ENCODE peak calls at places on chromosomes 6 and 20, in nine cellular contexts. S, X, K, W, Z, M, B, U and G are unnamed samples.

GRCh38 chr20:13296070-13296469 is 75.0 kb downstream of the ISM1 start:
- DNase-seq in U (no peak), B (no peak), W (no peak), S (no peak), K (no peak), Z (no peak), X (no peak), M (no peak), G (no peak)

GRCh38 chr6:88848870-88849269 is 114.5 kb downstream of the RNGTT start:
- DNase-seq in M (no peak), K (no peak), B (no peak), Z (no peak), S (no peak), W (no peak), U (no peak), X (no peak), G (no peak)

GRCh38 chr20:5073154-5074049 is 46.4 kb downstream of the PCNA start:
- DNase-seq in K (peak), U (no peak), M (peak), X (no peak), S (peak), Z (peak), B (peak), W (no peak), G (peak)

GRCh38 chr20:4989570-4989969 is 11.7 kb downstream of the SLC23A2 start:
- DNase-seq in X (no peak), B (no peak), K (no peak), U (peak), M (no peak), S (no peak), Z (no peak), W (no peak), G (no peak)

GRCh38 chr6:15475261-15475660 is 187.6 kb downstream of the DTNBP1 start:
- DNase-seq in S (no peak), K (no peak), Z (no peak), M (no peak), U (no peak), B (no peak), X (no peak), W (no peak), G (no peak)

GRCh38 chr6:501891-502601 is 110.5 kb downstream of the IRF4 start:
- DNase-seq in S (no peak), K (no peak), X (no peak), M (no peak), B (no peak), W (no peak), Z (no peak), U (no peak), G (no peak)

GRCh38 chr6:166240889-166241288 is 67.3 kb downstream of the PRR18 start:
- DNase-seq in U (no peak), K (no peak), X (no peak), B (no peak), S (no peak), Z (peak), M (no peak), W (no peak), G (no peak)

GRCh38 chr20:34753706-34754461 is 49.7 kb downstream of the TP53INP2 start:
- DNase-seq in M (no peak), K (no peak), B (no peak), W (no peak), S (no peak), U (no peak), X (no peak), Z (peak), G (no peak)

GRCh38 chr20:49951160-49951559 is 15.0 kb downstream of the RNF114 start:
- DNase-seq in B (no peak), U (no peak), X (no peak), W (no peak), K (no peak), Z (no peak), M (no peak), S (no peak), G (no peak)

GRCh38 chr20:35395728-35396127 is 16.0 kb downstream of the UQCC1 start:
- DNase-seq in X (no peak), Z (no peak), B (no peak), M (no peak), W (no peak), K (no peak), S (no peak), U (no peak), G (no peak)

GRCh38 chr20:24581443-24582170 is 112.2 kb downstream of the SYNDIG1 start:
- DNase-seq in Z (no peak), U (no peak), W (no peak), B (no peak), S (no peak), M (no peak), X (no peak), K (no peak), G (no peak)

GRCh38 chr6:81683928-81684327 is 68.6 kb downstream of the TENT5A start:
- DNase-seq in S (no peak), B (no peak), M (no peak), U (no peak), W (no peak), Z (no peak), K (no peak), X (no peak), G (no peak)

GRCh38 chr6:33297956-33298772 is 578 bp downstream of the RGL2 start:
- DNase-seq in W (no peak), U (no peak), B (peak), Z (peak), M (peak), K (peak), S (peak), X (no peak), G (peak)

GRCh38 chr20:16569218-16570153 is 3.8 kb downstream of the KIF16B start:
- DNase-seq in X (no peak), W (no peak), B (no peak), M (no peak), Z (no peak), U (no peak), S (no peak), K (no peak), G (no peak)

GRCh38 chr6:12545837-12546658 is 170.5 kb upstream of the PHACTR1 start:
- DNase-seq in K (no peak), X (peak), M (peak), W (no peak), S (no peak), B (no peak), U (no peak), Z (no peak), G (no peak)

GRCh38 chr20:14882157-14882556 is 544.7 kb upstream of the FLRT3 start:
- DNase-seq in W (no peak), Z (no peak), M (no peak), B (no peak), S (no peak), K (no peak), U (no peak), X (no peak), G (no peak)

GRCh38 chr20:62623488-62624324 is 18.6 kb upstream of the SLCO4A1 start:
- DNase-seq in M (peak), S (peak), Z (peak), U (peak), K (peak), W (no peak), B (peak), X (peak), G (peak)

GRCh38 chr20:17543531-17543961 is 12.4 kb upstream of the BFSP1 start:
- DNase-seq in W (no peak), B (no peak), M (no peak), S (no peak), K (no peak), X (no peak), Z (no peak), U (no peak), G (no peak)

GRCh38 chr6:85672050-85672449 is 29.4 kb upstream of the SYNCRIP start:
- DNase-seq in X (no peak), S (no peak), M (no peak), K (no peak), U (no peak), W (no peak), Z (peak), B (no peak), G (no peak)

GRCh38 chr6:2081155-2082138 is 164.0 kb downstream of the GMDS start:
- DNase-seq in X (no peak), M (no peak), Z (no peak), U (peak), S (no peak), B (no peak), K (no peak), W (no peak), G (no peak)

GRCh38 chr20:651713-652610 is 1.0 kb downstream of the SRXN1 start:
- DNase-seq in U (no peak), K (no peak), B (no peak), S (no peak), X (no peak), M (no peak), Z (no peak), W (no peak), G (no peak)

GRCh38 chr6:139433647-139434419 is 59.4 kb upstream of the CITED2 start:
- DNase-seq in K (no peak), W (no peak), Z (no peak), U (no peak), X (no peak), S (no peak), M (no peak), B (peak), G (no peak)

GRCh38 chr6:117266267-117266797 is 974 bp downstream of the VGLL2 start:
- DNase-seq in S (no peak), M (no peak), W (no peak), K (no peak), U (no peak), Z (peak), X (no peak), B (no peak), G (no peak)
- H3K4me3 ChIP-seq in S (peak), M (no peak), W (peak), K (no peak), U (no peak), Z (peak), X (no peak), B (peak), G (peak)

DNA sequence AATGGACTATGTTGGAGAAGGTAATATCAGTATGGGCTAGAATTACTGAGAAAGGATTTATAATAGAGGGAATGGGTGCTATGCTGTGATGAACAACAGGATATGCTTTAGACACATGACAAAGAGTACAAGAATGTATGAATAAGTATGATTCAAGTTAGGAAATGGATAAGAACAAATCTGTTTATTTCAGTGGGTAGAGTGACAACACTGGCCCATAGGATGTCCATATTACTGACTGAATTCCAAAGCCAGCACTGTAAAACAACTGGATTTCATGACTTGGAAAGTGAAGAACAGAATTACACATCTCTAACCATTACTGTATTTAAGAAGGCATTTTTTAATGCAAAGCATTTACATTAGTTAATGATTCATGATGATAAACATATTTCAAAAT is 35.9 kb downstream of the EPM2A start:
- DNase-seq in S (no peak), W (no peak), M (no peak), Z (no peak), K (no peak), X (no peak), U (no peak), B (no peak), G (no peak)
- TF ChIP-seq POLR2AphosphoS5 in S (no peak), W (no peak), M (no peak), Z (no peak), K (no peak), X (no peak), U (no peak), B (no peak), G (no peak)

GRCh38 chr6:68473433-68474210 is 161.5 kb upstream of the ADGRB3 start:
- DNase-seq in B (no peak), M (no peak), K (no peak), X (no peak), U (no peak), S (no peak), Z (no peak), W (no peak), G (no peak)
- H3K4me3 ChIP-seq in B (no peak), M (no peak), K (no peak), X (no peak), U (no peak), S (no peak), Z (no peak), W (no peak), G (no peak)

GRCh38 chr6:116764557-116764960 is 960 bp downstream of the FAM162B start:
- DNase-seq in K (no peak), M (no peak), Z (peak), W (no peak), X (no peak), U (no peak), B (no peak), S (no peak), G (no peak)

GRCh38 chr6:116763871-116764270 is 1.6 kb downstream of the FAM162B start:
- DNase-seq in W (no peak), U (no peak), Z (no peak), S (no peak), X (no peak), B (no peak), K (no peak), M (no peak), G (no peak)

GRCh38 chr6:116764961-116765841 is at the start of gene FAM162B:
- DNase-seq in K (no peak), M (no peak), B (peak), S (peak), Z (peak), U (no peak), X (no peak), W (peak), G (no peak)

GRCh38 chr6:116767715-116768114 is 2.2 kb upstream of the FAM162B start:
- DNase-seq in Z (no peak), X (no peak), W (no peak), B (no peak), M (no peak), S (no peak), K (no peak), U (no peak), G (no peak)

DNA sequence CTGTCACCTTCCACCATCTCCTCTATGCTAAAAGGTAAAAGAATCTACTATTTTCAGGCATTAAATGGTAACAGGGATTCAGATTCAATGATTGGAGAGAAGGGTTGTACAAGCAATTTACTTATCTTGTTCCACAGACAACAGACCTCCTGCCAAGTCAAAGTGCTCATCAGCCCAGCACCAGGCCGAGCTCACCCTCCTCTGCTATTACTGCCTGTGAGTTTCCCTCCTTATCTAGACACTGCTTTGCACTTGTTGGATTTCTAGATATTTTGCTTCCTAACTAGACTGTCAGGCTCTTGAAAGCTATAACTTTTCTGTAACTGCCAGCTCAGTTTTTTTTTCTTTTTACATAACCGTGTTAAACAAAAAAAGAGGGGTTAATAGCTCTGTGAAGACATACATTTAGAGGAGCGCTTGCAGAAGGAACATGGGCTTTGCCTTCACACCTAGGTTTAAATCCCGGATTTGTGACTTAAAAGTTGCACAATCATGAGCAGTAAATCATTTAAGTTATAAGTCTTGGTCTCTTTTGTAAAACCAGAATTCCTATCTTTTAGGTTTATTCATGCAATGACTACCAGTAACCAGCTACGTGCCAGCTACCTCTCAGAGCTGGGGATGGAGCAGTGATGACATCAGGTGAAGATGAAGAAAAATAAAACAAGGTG is 1.1 kb upstream of the FAM162B start:
- DNase-seq in M (no peak), X (no peak), K (no peak), U (no peak), S (no peak), W (no peak), B (no peak), Z (no peak), G (no peak)
- TF ChIP-seq POLR2AphosphoS5 in M (no peak), X (no peak), K (no peak), U (no peak), S (no peak), W (no peak), B (no peak), Z (no peak), G (no peak)

GRCh38 chr6:63353282-63353630 is 33.5 kb upstream of the LGSN start:
- DNase-seq in M (no peak), Z (no peak), B (no peak), S (no peak), K (no peak), W (no peak), X (no peak), U (no peak), G (no peak)

GRCh38 chr6:63348836-63349235 is 29.1 kb upstream of the LGSN start:
- DNase-seq in S (no peak), Z (no peak), B (no peak), X (no peak), K (no peak), W (no peak), U (no peak), M (no peak), G (no peak)

GRCh38 chr6:63352587-63353281 is 33.0 kb upstream of the LGSN start:
- DNase-seq in B (peak), X (no peak), K (no peak), W (no peak), Z (peak), U (peak), M (peak), S (no peak), G (peak)

GRCh38 chr6:63349401-63349800 is 29.6 kb upstream of the LGSN start:
- DNase-seq in U (no peak), M (no peak), Z (no peak), B (no peak), S (no peak), K (no peak), X (no peak), W (no peak), G (no peak)

DNA sequence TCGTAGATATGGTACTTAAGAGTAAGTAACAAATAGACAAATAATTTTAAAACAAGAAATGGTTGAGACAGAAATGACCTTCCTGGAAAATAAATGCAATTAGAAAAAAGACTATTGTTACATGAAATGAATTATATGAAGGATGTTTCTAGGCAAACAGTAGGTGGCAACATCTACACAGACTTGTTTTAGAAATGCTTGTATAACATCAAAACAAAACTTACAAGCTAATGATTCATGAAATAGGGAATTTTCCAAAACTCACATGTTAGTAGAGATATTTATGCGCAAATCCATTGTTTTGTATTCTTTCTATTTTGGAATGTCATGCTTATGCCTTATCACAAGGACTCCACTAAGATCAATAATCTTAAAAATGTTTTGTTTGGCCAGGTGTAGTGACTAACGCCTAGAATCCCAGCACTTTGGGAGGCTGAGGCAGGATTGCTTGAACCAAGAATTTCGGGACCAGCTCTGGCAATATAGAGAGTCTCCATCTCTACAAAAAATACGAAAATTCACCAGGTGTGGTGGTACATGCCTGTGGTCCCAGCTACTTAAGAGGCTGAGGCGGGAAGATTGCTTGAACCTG is 32.3 kb upstream of the LGSN start:
- DNase-seq in X (peak), K (no peak), B (peak), W (no peak), M (peak), Z (peak), U (peak), S (no peak), G (no peak)
- H3K4me3 ChIP-seq in X (no peak), K (no peak), B (no peak), W (no peak), M (no peak), Z (no peak), U (peak), S (no peak), G (no peak)

DNA sequence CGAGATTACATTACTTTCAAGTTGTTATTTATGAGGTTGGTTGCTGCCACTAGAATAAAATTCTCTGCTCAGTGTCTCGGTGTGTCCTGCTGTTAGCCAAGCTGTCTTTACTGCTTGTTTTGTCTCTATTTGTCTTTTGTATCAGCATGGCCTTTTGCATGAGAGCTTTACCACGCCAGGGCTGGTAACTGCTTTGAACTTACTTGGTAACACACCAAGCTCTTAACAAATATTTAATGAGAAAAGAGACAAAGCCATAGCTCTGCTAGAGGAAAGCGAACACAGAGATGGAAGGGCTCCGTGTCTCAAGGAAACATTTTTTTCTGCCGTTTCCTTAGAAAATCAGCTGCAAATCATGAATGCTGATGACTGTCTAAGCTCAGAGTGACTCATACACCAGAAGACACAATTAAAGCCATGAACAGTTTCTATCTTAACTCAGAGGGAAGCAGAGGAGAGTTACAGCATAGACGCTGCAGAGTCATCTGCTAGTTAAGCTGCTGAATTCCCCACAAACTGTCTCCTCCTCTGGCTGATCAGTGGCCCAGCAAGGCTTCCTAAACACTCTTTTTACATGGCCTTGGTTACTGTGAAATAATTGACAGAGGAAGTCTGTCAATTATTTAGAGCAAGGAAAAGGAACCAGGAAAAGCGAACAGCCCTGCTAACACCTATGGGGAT is 44.8 kb downstream of the AGPAT4 start:
- DNase-seq in U (no peak), K (no peak), W (no peak), S (no peak), M (no peak), X (no peak), Z (no peak), B (no peak), G (no peak)
- TF ChIP-seq POLR2AphosphoS5 in U (no peak), K (peak), W (no peak), S (peak), M (no peak), X (no peak), Z (no peak), B (no peak), G (no peak)

GRCh38 chr6:3361312-3362037 is 95.4 kb downstream of the SLC22A23 start:
- DNase-seq in M (no peak), Z (no peak), S (no peak), K (no peak), X (no peak), U (no peak), B (peak), W (no peak), G (no peak)

GRCh38 chr6:3364391-3364790 is 92.5 kb downstream of the SLC22A23 start:
- DNase-seq in K (no peak), X (no peak), S (no peak), W (no peak), B (no peak), M (no peak), Z (no peak), U (no peak), G (peak)

GRCh38 chr6:3359973-3360726 is 96.7 kb downstream of the SLC22A23 start:
- DNase-seq in K (no peak), W (no peak), B (no peak), X (no peak), Z (no peak), U (no peak), M (no peak), S (no peak), G (no peak)

GRCh38 chr6:3360727-3361045 is 96.2 kb downstream of the SLC22A23 start:
- DNase-seq in K (no peak), S (no peak), M (no peak), Z (no peak), W (no peak), X (no peak), U (no peak), B (no peak), G (no peak)

GRCh38 chr6:3363296-3364025 is 93.4 kb downstream of the SLC22A23 start:
- DNase-seq in S (no peak), Z (no peak), M (peak), B (peak), X (no peak), U (no peak), W (no peak), K (peak), G (peak)
- H3K4me3 ChIP-seq in S (no peak), Z (no peak), M (peak), B (no peak), X (no peak), U (no peak), W (no peak), K (no peak), G (no peak)